ENCODE peak calls at places on chromosomes 5 and 9, in seven cellular contexts. O is GM10248; B is DND-41; J is CD4-positive, alpha-beta T cell; M is cardiac muscle cell; V is tibial nerve; E is GM13976. F is an unnamed sample.

GRCh38 chr9:129506892-129507291 is 114.0 kb downstream of the C9orf50 start:
- DNase-seq in B (no peak), M (peak), V (no peak), J (no peak), O (no peak), E (no peak), F (no peak)

GRCh38 chr5:145429170-145429569 is 406.0 kb downstream of the PRELID2 start:
- DNase-seq in O (no peak), E (no peak), J (no peak), V (no peak), B (no peak), M (no peak), F (no peak)

GRCh38 chr5:178474562-178475184 is 115.5 kb downstream of the COL23A1 start:
- DNase-seq in M (no peak), O (no peak), E (no peak), B (no peak), V (no peak), J (no peak), F (no peak)

GRCh38 chr5:147101654-147102053 is 133.2 kb upstream of the STK32A start:
- DNase-seq in O (no peak), E (no peak), M (no peak), V (no peak), B (no peak), J (no peak), F (no peak)

GRCh38 chr9:117734523-117735314 is 30.5 kb downstream of the TLR4 start:
- DNase-seq in M (peak), O (no peak), V (no peak), E (no peak), B (no peak), J (no peak), F (no peak)

GRCh38 chr5:180872419-180872818 is 11.3 kb upstream of the ZFP62 start:
- DNase-seq in M (no peak), B (no peak), V (no peak), J (no peak), E (no peak), O (no peak), F (no peak)

GRCh38 chr5:108636135-108636888 is 111.4 kb upstream of the FER start:
- DNase-seq in M (no peak), V (no peak), B (no peak), E (no peak), J (no peak), O (no peak), F (no peak)

GRCh38 chr5:133605323-133605722 is 7.0 kb downstream of the FSTL4 start:
- DNase-seq in O (no peak), M (no peak), V (no peak), B (no peak), J (no peak), E (no peak), F (no peak)

GRCh38 chr5:90096415-90097081 is 313.0 kb downstream of the CETN3 start:
- DNase-seq in V (no peak), B (no peak), M (peak), E (no peak), O (no peak), J (no peak), F (peak)

GRCh38 chr5:62037972-62038371 is 268.0 kb upstream of the KIF2A start:
- DNase-seq in O (no peak), E (no peak), V (no peak), B (no peak), M (no peak), J (no peak), F (no peak)

GRCh38 chr5:157456301-157456700 is 3.7 kb upstream of the NIPAL4 start:
- DNase-seq in E (no peak), O (no peak), B (no peak), V (no peak), M (no peak), J (no peak), F (no peak)

GRCh38 chr5:94916619-94917018 is 298.1 kb downstream of the SLF1 start:
- DNase-seq in B (no peak), O (no peak), E (no peak), J (no peak), V (no peak), M (no peak), F (no peak)

GRCh38 chr5:134620634-134621033 is 12.0 kb downstream of the SAR1B start:
- DNase-seq in O (no peak), E (no peak), V (no peak), M (no peak), B (no peak), J (no peak), F (no peak)

GRCh38 chr5:25694805-25695204 is 1050.0 kb upstream of the CDH10 start:
- DNase-seq in J (no peak), M (no peak), V (no peak), B (no peak), E (no peak), O (no peak), F (no peak)

GRCh38 chr9:123678038-123678877 is 251.7 kb downstream of the DENND1A start:
- DNase-seq in O (no peak), J (no peak), B (no peak), M (peak), V (no peak), E (no peak), F (no peak)

GRCh38 chr9:120393386-120394057 is 186.4 kb downstream of the CDK5RAP2 start:
- DNase-seq in E (no peak), B (peak), O (no peak), V (no peak), J (no peak), M (peak), F (no peak)

GRCh38 chr9:136140966-136141365 is 22.3 kb upstream of the TMEM250 start:
- DNase-seq in B (no peak), M (peak), O (no peak), E (no peak), V (no peak), J (no peak), F (no peak)

GRCh38 chr9:27528886-27529315 is 713 bp downstream of the MOB3B start:
- DNase-seq in O (peak), J (peak), B (no peak), E (peak), M (peak), V (peak), F (peak)

GRCh38 chr5:40359093-40359492 is 320.6 kb upstream of the PTGER4 start:
- DNase-seq in E (no peak), V (no peak), B (no peak), J (no peak), M (no peak), O (no peak), F (no peak)

GRCh38 chr5:113378081-113378480 is 56.7 kb downstream of the TSSK1B start:
- DNase-seq in E (no peak), B (peak), O (no peak), J (no peak), M (peak), V (no peak), F (no peak)

GRCh38 chr9:76652894-76653293 is 111.3 kb upstream of the PCA3 start:
- DNase-seq in O (no peak), E (no peak), M (peak), V (peak), B (peak), J (no peak), F (no peak)

GRCh38 chr9:5651246-5651645 is 22.3 kb downstream of the RIC1 start:
- DNase-seq in M (peak), V (no peak), E (no peak), O (no peak), B (no peak), J (no peak), F (no peak)

GRCh38 chr5:173802670-173803165 is 85.4 kb upstream of the CPEB4 start:
- DNase-seq in M (peak), O (no peak), V (peak), B (no peak), J (no peak), E (no peak), F (no peak)

GRCh38 chr5:59732301-59732700 is 161.2 kb downstream of the PDE4D start:
- DNase-seq in O (no peak), M (no peak), B (no peak), J (no peak), E (no peak), V (no peak), F (no peak)

GRCh38 chr5:93433422-93433821 is 147.6 kb downstream of the NR2F1-AS1 start:
- DNase-seq in J (no peak), B (no peak), V (no peak), O (no peak), M (peak), E (no peak), F (no peak)

GRCh38 chr9:14313951-14314423 is at the start of gene NFIB:
- DNase-seq in M (peak), V (no peak), O (peak), E (peak), J (no peak), B (no peak), F (no peak)

GRCh38 chr5:124736111-124736813 is 10.2 kb downstream of the ZNF608 start:
- DNase-seq in E (no peak), B (no peak), J (no peak), M (peak), V (no peak), O (no peak), F (no peak)

GRCh38 chr9:86948153-86948929 is 1.0 kb upstream of the GAS1 start:
- DNase-seq in O (peak), B (peak), M (peak), V (peak), E (peak), J (peak), F (peak)
- TF ChIP-seq CTCF in O (peak), B (peak), M (peak), V (peak), E (peak), J (peak), F (no peak)

GRCh38 chr5:8756498-8757084 is 789.3 kb downstream of the SEMA5A start:
- DNase-seq in V (no peak), E (peak), J (no peak), O (peak), M (peak), B (peak), F (no peak)
- TF ChIP-seq CTCF in V (no peak), E (no peak), J (no peak), O (peak), M (peak), B (peak), F (no peak)

DNA sequence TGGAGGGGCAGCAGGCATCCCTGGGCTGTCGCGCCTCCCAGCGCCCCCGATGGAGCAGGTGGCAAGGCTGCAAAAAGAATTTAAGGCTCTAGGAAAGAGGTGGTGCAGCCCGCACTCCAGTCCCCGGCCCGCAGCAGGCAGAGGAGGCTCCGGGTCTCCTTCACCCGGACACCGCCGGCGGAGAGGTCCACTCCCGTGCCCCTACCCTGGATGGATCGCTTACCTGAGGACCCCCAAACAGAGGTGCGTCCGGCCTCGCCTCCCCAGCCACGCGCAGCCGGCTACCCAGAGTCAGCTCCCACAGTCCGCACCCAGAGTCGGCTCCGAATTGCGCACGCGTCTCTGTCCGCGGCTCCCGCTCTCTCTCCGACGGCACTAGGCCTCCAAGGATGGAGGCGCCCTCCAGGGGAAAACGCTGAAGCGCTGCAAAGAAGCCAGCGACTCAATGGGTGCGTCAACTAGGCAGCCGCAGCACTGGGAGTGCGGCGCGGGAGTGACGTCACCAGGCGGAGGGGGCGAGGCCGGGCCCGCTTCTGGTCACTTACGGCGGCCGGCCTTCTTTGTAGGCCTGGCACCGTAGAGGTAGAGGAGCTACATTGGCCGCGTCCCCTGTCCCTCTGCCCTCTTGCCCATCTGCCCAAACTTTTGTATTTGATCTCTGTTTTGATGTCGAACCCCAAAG is at the start of gene ELP1:
- DNase-seq in M (peak), B (peak), O (peak), E (peak), V (peak), J (peak), F (peak)
- TF ChIP-seq CTCF in M (peak), B (peak), O (peak), E (peak), V (peak), J (peak), F (no peak)

GRCh38 chr9:137878146-137878941 is 762 bp downstream of the CACNA1B start:
- DNase-seq in V (no peak), M (peak), O (peak), E (peak), B (no peak), J (no peak), F (no peak)
- TF ChIP-seq CTCF in V (no peak), M (no peak), O (no peak), E (no peak), B (no peak), J (no peak), F (no peak)

GRCh38 chr5:55692509-55692908 is 19.6 kb downstream of the SLC38A9 start:
- DNase-seq in B (no peak), O (no peak), J (no peak), M (no peak), E (no peak), V (no peak), F (no peak)

GRCh38 chr5:55699041-55699688 is 13.0 kb downstream of the SLC38A9 start:
- DNase-seq in M (no peak), E (peak), V (no peak), B (no peak), O (peak), J (no peak), F (no peak)

GRCh38 chr5:55691265-55692105 is 20.6 kb downstream of the SLC38A9 start:
- DNase-seq in J (no peak), V (no peak), B (no peak), E (peak), M (peak), O (peak), F (no peak)

GRCh38 chr5:55692106-55692417 is 20.1 kb downstream of the SLC38A9 start:
- DNase-seq in M (no peak), J (no peak), B (no peak), V (no peak), E (no peak), O (no peak), F (no peak)

DNA sequence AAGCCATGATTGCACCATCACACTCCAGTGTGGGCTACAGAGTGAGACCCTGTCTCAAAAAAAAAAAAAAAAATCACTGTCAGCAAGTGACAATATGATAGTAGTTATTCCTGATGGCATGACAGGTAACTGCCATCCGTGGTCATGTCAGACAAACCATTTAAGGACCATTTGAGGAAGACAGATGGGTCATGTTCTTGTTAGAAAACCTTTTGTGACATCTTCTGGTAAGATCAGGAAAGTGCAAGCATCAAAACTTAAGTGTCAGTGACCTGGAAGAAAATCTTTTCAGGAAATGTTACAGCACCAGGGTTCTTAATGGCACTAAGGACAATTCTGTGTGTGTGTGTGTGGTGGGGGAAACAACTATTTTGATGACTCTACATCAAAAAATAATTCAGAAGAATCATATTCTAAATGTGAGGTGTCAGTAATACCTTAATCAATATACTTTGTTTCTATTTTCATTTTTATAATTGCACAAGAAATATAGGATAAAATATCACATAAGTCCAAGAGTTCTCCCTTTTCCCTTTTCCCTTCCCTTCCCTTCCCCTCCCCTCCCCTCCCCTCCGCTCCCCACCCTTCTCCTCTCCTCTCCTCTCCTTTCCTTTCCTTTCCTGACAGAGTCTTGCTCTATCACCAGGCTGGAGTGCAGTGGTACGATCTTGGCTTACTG is 17.8 kb downstream of the SLC38A9 start:
- DNase-seq in O (no peak), B (no peak), M (peak), J (no peak), V (no peak), E (no peak), F (no peak)
- TF ChIP-seq CTCF in O (peak), B (peak), M (peak), J (no peak), V (peak), E (peak), F (no peak)

GRCh38 chr9:81607593-81608288 is 81.6 kb downstream of the TLE1 start:
- DNase-seq in E (no peak), B (no peak), O (no peak), V (no peak), J (no peak), M (peak), F (no peak)
- TF ChIP-seq CTCF in E (no peak), B (no peak), O (no peak), V (no peak), J (no peak), M (no peak), F (no peak)

GRCh38 chr5:53335115-53335514 is 145.3 kb upstream of the FST start:
- DNase-seq in O (no peak), M (no peak), J (no peak), B (no peak), V (no peak), E (no peak), F (no peak)
- TF ChIP-seq CTCF in O (no peak), M (no peak), J (no peak), B (no peak), V (no peak), E (no peak), F (no peak)

GRCh38 chr9:96222132-96222531 is 79.8 kb downstream of the HSD17B3 start:
- DNase-seq in M (peak), V (no peak), B (no peak), O (no peak), E (no peak), J (no peak), F (no peak)
- TF ChIP-seq CTCF in M (peak), V (peak), B (peak), O (peak), E (no peak), J (peak), F (no peak)

DNA sequence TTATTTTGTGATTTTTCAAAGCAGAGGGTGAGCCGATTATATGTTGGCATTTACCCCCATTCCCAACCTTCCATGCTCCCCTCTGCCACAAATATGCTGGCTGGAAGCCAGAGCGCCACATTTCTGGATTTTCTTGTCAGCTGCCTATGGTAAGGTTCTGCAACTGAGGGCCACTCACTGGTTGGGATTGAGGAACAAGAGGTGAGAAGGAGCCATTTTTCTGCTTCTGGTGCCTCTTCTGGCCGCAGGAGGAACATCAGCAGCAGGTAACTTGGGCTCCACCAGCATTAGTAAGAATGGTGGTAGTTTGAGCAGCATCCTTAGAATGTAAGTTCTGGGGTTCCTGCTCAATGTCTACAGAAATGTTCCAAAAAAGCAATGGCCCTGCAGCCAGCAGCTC is 159.5 kb upstream of the MAST4 start:
- DNase-seq in J (no peak), B (no peak), E (no peak), O (no peak), V (no peak), M (no peak), F (no peak)
- TF ChIP-seq CTCF in J (no peak), B (peak), E (peak), O (peak), V (no peak), M (peak), F (no peak)

F was measured in omental fat pad.